ENCODE peak calls at places on chromosomes 4 and X, in four cellular contexts. G, Z, V and R are unnamed samples.

GRCh38 chrX:40262641-40263560 is 165.1 kb upstream of the BCOR start:
- DNase-seq in G (no peak), Z (peak; percentile 41), V (no peak), R (no peak)

GRCh38 chrX:129759576-129760061 is 20.1 kb upstream of the SASH3 start:
- DNase-seq in G (peak; percentile 40), Z (peak; percentile 83), V (peak; percentile 2), R (no peak)

GRCh38 chr4:38464328-38464727 is 199.7 kb upstream of the KLF3 start:
- DNase-seq in G (no peak), Z (no peak), V (no peak), R (no peak)

GRCh38 chrX:146278381-146278780 is 460.8 kb downstream of the SLITRK2 start:
- DNase-seq in G (no peak), Z (no peak), V (peak; percentile 40), R (no peak)

GRCh38 chr4:145177906-145178538 is 2.4 kb downstream of the OTUD4 start:
- DNase-seq in G (no peak), Z (peak; percentile 45), V (peak; percentile 25), R (no peak)

GRCh38 chr4:142567199-142567598 is 278.9 kb downstream of the INPP4B start:
- DNase-seq in G (peak; percentile 35), Z (no peak), V (peak; percentile 87), R (peak; percentile 36)

GRCh38 chr4:20252656-20253271 is 1.1 kb downstream of the SLIT2 start:
- DNase-seq in G (peak; percentile 11), Z (peak; percentile 39), V (peak; percentile 53), R (peak; percentile 50)

GRCh38 chrX:134745636-134746378 is 87.5 kb upstream of the PLAC1 start:
- DNase-seq in G (no peak), Z (no peak), V (no peak), R (no peak)

GRCh38 chr4:17494258-17494657 is 17.6 kb downstream of the QDPR start:
- DNase-seq in G (no peak), Z (peak; percentile 78), V (no peak), R (no peak)

GRCh38 chrX:12139934-12140611 is 1.8 kb downstream of the FRMPD4 start:
- DNase-seq in G (no peak), Z (peak; percentile 24), V (no peak), R (no peak)

GRCh38 chrX:133838761-133839676 is 146.4 kb downstream of the GPC3 start:
- DNase-seq in G (peak; percentile 17), Z (peak; percentile 28), V (peak; percentile 76), R (no peak)

GRCh38 chr4:76488905-76489798 is 54.1 kb downstream of the SHROOM3 start:
- DNase-seq in G (no peak), Z (peak; percentile 14), V (no peak), R (no peak)

GRCh38 chrX:120653000-120653399 is 23.1 kb upstream of the C1GALT1C1 start:
- DNase-seq in G (no peak), Z (no peak), V (no peak), R (no peak)

GRCh38 chr4:173917255-173917960 is 366.1 kb downstream of the FBXO8 start:
- DNase-seq in G (no peak), Z (peak; percentile 79), V (peak; percentile 37), R (no peak)

GRCh38 chr4:78775278-78776030 is 696 bp upstream of the BMP2K start:
- DNase-seq in G (peak; percentile 91), Z (peak; percentile 80), V (peak; percentile 88), R (peak; percentile 94)

GRCh38 chr4:154467886-154468285 is 23.7 kb downstream of the DCHS2 start:
- DNase-seq in G (no peak), Z (peak; percentile 32), V (no peak), R (no peak)

GRCh38 chr4:111027526-111027925 is 404.6 kb upstream of the PITX2 start:
- DNase-seq in G (no peak), Z (peak; percentile 83), V (no peak), R (no peak)

GRCh38 chr4:7769936-7770674 is 169.6 kb downstream of the AFAP1 start:
- DNase-seq in G (no peak), Z (peak; percentile 25), V (peak; percentile 61), R (no peak)

GRCh38 chr4:54395013-54395527 is 166.0 kb downstream of the PDGFRA start:
- DNase-seq in G (no peak), Z (no peak), V (no peak), R (no peak)

GRCh38 chr4:125010776-125011503 is 298.4 kb upstream of the ANKRD50 start:
- DNase-seq in G (no peak), Z (peak; percentile 29), V (peak; percentile 73), R (no peak)

GRCh38 chrX:115948018-115948923 is 222.3 kb upstream of the AGTR2 start:
- DNase-seq in G (peak; percentile 34), Z (peak; percentile 8), V (peak; percentile 13), R (no peak)

GRCh38 chr4:114474401-114474800 is 124.2 kb upstream of the UGT8 start:
- DNase-seq in G (no peak), Z (no peak), V (no peak), R (no peak)

GRCh38 chr4:4185528-4185927 is 41.2 kb downstream of the OTOP1 start:
- DNase-seq in G (no peak), Z (no peak), V (no peak), R (no peak)

GRCh38 chr4:4182835-4183568 is 43.7 kb downstream of the OTOP1 start:
- DNase-seq in G (no peak), Z (no peak), V (peak; percentile 85), R (peak; percentile 35)
- TF ChIP-seq CTCF in G (peak; percentile 36), Z (peak; percentile 44), V (peak; percentile 94), R (peak; percentile 43)

DNA sequence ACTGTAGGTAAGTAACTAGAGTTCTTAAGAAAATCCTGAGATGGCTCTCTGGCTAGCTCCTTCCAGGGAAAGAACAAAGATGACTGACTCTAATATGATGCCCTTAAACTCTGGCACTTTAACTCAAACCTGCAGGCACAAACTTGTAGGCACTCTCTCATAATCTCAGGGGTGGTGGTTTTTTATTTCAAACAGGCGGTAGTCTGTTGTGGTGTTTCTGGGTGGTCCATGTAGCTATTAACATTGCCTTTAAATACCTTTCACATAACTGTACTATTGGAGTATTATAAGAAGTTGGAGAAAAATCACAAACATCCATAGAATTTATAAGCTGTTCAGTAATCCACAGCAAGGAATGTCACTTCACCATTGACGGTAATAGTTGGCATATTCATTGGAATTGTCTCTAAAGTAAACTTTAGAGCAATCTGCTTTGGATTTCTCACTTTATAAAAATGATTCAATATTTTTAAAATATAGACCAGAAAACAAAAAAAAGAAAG is 204.2 kb upstream of the PDE5A start:
- DNase-seq in G (no peak), Z (no peak), V (no peak), R (no peak)
- H3K4me1 ChIP-seq in G (no peaks in the 10 kb centered on the region), Z (peaks cover 6% of the 10 kb centered on the region), V (no peaks in the 10 kb centered on the region), R (no peaks in the 10 kb centered on the region)

DNA sequence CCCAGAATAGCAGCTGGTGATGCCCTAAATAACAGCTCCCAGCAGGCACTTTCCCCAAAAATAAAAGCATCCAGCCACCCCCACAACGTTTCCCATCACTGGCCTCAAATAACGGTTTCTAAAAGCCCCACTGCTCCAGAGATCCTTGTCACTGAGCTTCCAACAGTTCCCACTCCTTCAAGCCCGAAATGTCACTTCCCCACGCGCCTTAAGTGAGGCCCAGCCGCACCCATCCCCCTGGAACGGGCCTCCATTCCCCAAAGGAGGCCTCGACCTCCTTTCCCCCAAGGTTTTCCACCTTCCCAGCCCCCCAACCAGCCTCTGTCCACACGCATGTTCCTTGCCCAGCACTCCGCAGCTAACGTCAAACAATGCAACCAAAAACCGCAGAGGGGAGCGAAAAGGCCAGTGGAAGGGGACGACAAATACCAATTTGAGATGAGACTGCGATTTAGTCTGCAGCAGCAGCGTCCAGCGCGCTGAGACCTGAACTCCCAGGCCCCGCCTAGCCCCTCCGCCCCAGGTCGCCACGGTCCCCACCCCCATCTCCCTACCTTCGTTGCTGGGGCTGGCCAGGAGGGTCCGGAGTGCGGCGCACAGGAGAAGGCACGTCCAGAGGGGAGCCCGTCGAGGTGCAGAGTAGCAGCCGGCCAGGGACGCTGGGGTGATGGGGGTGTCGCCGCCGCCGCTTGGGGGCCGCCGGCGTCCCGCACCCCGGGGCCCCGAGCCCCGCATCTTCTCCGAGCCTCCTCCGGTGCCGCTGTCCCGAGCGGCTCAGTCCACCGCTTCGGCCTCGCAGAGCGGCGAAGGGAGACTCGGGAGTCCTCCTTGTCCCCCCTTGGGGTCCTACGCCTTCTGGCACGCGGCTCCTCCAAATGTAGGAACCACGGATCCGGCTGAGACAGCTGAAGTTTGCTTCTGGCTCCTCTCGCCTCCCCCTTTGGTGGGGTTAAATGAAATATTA is 999 bp downstream of the EPHA5 start:
- DNase-seq in G (no peak), Z (no peak), V (peak; percentile 62), R (no peak)
- TF ChIP-seq CTCF in G (no peak), Z (no peak), V (no peak), R (no peak)

DNA sequence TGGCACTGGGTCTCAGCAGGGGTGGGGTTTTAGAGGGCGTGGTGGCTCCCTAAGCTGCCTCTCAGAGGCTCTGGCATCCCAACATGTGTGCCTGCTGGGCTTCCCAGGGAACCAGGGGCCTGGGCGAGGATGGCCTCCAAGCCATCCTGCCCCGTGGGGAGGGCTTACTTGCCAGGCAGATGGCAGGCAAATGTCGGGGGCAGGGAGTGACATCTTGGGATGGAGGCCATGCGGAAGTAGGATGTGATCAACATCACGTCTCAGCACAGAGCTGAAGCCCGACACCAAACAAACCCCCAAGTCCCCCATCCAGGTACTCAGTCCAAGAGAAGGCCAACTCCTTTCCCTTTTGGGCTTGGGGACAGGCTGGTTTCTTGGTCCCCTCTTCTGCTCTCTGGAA is 4.7 kb downstream of the L1CAM start:
- DNase-seq in G (no peak), Z (no peak), V (no peak), R (no peak)
- H3K4me1 ChIP-seq in G (no peaks in the 10 kb centered on the region), Z (no peaks in the 10 kb centered on the region), V (peaks cover 27% of the 10 kb centered on the region), R (no peaks in the 10 kb centered on the region)

DNA sequence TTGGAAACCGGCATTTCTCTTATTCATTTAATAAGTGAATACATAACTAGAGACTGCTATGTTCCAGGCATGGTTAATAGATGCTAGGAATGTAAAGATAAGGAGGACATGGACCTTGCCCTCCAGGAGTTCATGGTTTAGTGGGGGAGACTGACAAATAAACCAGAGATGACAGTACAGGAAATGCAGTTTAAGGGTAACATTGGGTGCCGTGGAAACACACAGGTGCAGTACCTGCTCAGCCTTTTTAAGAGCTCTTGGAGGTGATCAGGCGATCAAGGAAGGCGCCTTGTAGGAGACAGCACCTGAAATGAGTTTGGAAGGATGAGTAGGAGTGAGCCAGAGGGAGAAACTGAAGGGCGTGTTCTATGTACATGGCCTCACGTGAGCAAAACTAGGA is 145.8 kb downstream of the AASDH start:
- DNase-seq in G (peak; percentile 37), Z (no peak), V (no peak), R (peak; percentile 66)
- TF ChIP-seq CTCF in G (no peak), Z (no peak), V (no peak), R (no peak)

DNA sequence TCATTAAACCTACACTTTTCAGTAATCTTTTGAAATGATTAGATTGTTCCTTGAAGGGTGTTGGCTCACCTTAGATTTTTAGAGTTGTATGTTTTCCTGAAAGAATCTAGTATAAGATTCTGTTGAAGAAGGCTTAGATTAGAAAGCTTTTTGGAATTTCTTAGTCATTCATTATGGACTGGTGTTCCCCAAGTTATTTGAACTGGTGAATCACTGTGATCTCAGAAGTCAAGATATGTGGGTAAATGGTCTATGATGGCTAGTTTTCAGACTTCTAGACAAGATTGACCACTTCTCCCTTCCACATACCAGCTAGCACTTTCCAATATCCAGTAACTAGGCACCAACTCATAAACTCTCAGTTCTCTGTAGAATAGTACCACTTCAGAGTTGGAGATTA is 138.1 kb downstream of the KDM6A start:
- DNase-seq in G (no peak), Z (peak; percentile 68), V (no peak), R (no peak)
- H3K4me1 ChIP-seq in G (no peaks in the 10 kb centered on the region), Z (peaks cover 2% of the 10 kb centered on the region), V (peaks cover 22% of the 10 kb centered on the region), R (no peaks in the 10 kb centered on the region)

GRCh38 chr4:151604238-151604637 is 156.6 kb downstream of the GATB start:
- DNase-seq in G (no peak), Z (peak; percentile 32), V (peak; percentile 26), R (no peak)
- TF ChIP-seq CTCF in G (peak; percentile 35), Z (peak; percentile 57), V (peak; percentile 39), R (no peak)